ENCODE peak calls at places on chromosomes 2 and 18, in six cellular contexts. G, Z, V, U, R and K are unnamed samples. For H3K4me1 and H3K9me3, the result is how much of the 10 kb centered on the place peaks cover.

GRCh38 chr18:61991201-61991600 is 98.4 kb upstream of the RNF152 start:
- DNase-seq in G (no peak), Z (no peak), R (no peak), V (no peak), U (peak), K (no peak)

GRCh38 chr2:15677141-15677911 is 85.7 kb downstream of the DDX1 start:
- DNase-seq in R (no peak), V (no peak), G (no peak), Z (no peak), U (no peak), K (no peak)

GRCh38 chr18:63185979-63186378 is 133.6 kb downstream of the BCL2 start:
- DNase-seq in G (no peak), Z (no peak), V (no peak), U (no peak), R (no peak), K (no peak)

GRCh38 chr18:69992776-69993175 is 45.1 kb upstream of the CD226 start:
- DNase-seq in Z (no peak), V (no peak), U (peak), R (no peak), G (no peak), K (no peak)

GRCh38 chr2:39128919-39129391 is 8.1 kb upstream of the SOS1 start:
- DNase-seq in U (no peak), R (no peak), G (peak), Z (no peak), V (peak), K (no peak)

GRCh38 chr18:24127735-24128134 is 11.1 kb upstream of the CABYR start:
- DNase-seq in U (no peak), Z (no peak), V (no peak), R (no peak), G (no peak), K (no peak)

GRCh38 chr2:72883356-72883962 is 3.7 kb upstream of the SPR start:
- DNase-seq in U (peak), V (no peak), Z (peak), R (no peak), G (no peak), K (no peak)

GRCh38 chr2:204407209-204408070 is 137.8 kb upstream of the PARD3B start:
- DNase-seq in R (no peak), G (no peak), V (peak), U (peak), Z (no peak), K (no peak)

GRCh38 chr2:19675856-19676460 is 225.8 kb downstream of the TTC32 start:
- DNase-seq in R (no peak), G (no peak), V (no peak), Z (no peak), U (peak), K (no peak)

GRCh38 chr2:236051803-236052202 is 116.4 kb downstream of the GBX2 start:
- DNase-seq in G (no peak), Z (no peak), U (no peak), R (no peak), V (peak), K (no peak)

GRCh38 chr2:187319441-187320108 is 128.5 kb downstream of the CALCRL start:
- DNase-seq in R (no peak), V (no peak), Z (no peak), G (no peak), U (peak), K (no peak)

GRCh38 chr2:8587920-8588830 is 93.7 kb upstream of the ID2 start:
- DNase-seq in R (no peak), U (no peak), V (no peak), G (no peak), Z (no peak), K (no peak)

GRCh38 chr18:10015288-10015701 is 101.5 kb downstream of the VAPA start:
- DNase-seq in V (peak), R (no peak), U (peak), Z (no peak), G (no peak), K (no peak)

GRCh38 chr2:37189452-37190153 is 1.1 kb upstream of the SULT6B1 start:
- DNase-seq in G (no peak), R (no peak), Z (no peak), U (peak), V (no peak), K (no peak)

GRCh38 chr18:35522130-35522959 is 24.6 kb upstream of the INO80C start:
- DNase-seq in Z (no peak), G (no peak), U (no peak), R (no peak), V (no peak), K (no peak)

GRCh38 chr2:75632091-75632704 is 14.4 kb upstream of the MRPL19 start:
- DNase-seq in R (no peak), G (no peak), Z (no peak), U (peak), V (no peak), K (no peak)

GRCh38 chr2:29295843-29296242 is 180.6 kb downstream of the CLIP4 start:
- DNase-seq in Z (no peak), V (no peak), G (no peak), R (no peak), U (peak), K (no peak)

GRCh38 chr2:154489271-154489858 is 209.1 kb upstream of the KCNJ3 start:
- DNase-seq in U (no peak), V (no peak), R (no peak), G (no peak), Z (no peak), K (no peak)

GRCh38 chr2:109563980-109564550 is 49.7 kb downstream of the SEPTIN10 start:
- DNase-seq in R (no peak), U (no peak), Z (peak), G (no peak), V (no peak), K (no peak)

GRCh38 chr2:121596221-121597080 is 52.8 kb downstream of the CLASP1 start:
- DNase-seq in G (peak), U (peak), Z (peak), V (peak), R (no peak), K (no peak)

GRCh38 chr2:219630770-219631405 is 3.5 kb downstream of the SLC4A3 start:
- DNase-seq in R (peak), V (no peak), Z (peak), U (no peak), G (no peak), K (no peak)

GRCh38 chr2:127776122-127776780 is 34.7 kb downstream of the WDR33 start:
- DNase-seq in G (no peak), R (no peak), V (no peak), U (peak), Z (no peak), K (no peak)

GRCh38 chr2:101002562-101003277 is 631 bp downstream of the RPL31 start:
- DNase-seq in G (no peak), U (no peak), R (no peak), Z (no peak), V (no peak), K (no peak)

GRCh38 chr2:49940616-49941015 is 786.3 kb upstream of the FSHR start:
- DNase-seq in Z (no peak), R (no peak), U (no peak), V (no peak), G (no peak), K (no peak)

GRCh38 chr2:241812730-241813079 is 3.7 kb downstream of the NEU4 start:
- DNase-seq in R (peak), U (no peak), Z (no peak), V (no peak), G (no peak), K (peak)

GRCh38 chr2:9631976-9632700 is 1.3 kb upstream of the YWHAQ start:
- DNase-seq in R (no peak), G (no peak), Z (peak), U (peak), V (no peak), K (peak)

GRCh38 chr2:208999911-209000310 is 423.9 kb upstream of the MAP2 start:
- DNase-seq in G (no peak), U (no peak), R (no peak), V (no peak), Z (no peak), K (no peak)

GRCh38 chr2:97749611-97750010 is 36.2 kb downstream of the ZAP70 start:
- DNase-seq in R (no peak), G (no peak), Z (no peak), U (no peak), V (no peak), K (no peak)

GRCh38 chr2:61357681-61358080 is 113.2 kb downstream of the USP34 start:
- DNase-seq in G (no peak), Z (no peak), V (no peak), R (no peak), U (no peak), K (no peak)

GRCh38 chr18:77478619-77479018 is 229.0 kb downstream of the GALR1 start:
- DNase-seq in Z (peak), G (no peak), U (no peak), V (peak), R (no peak), K (peak)

GRCh38 chr2:201628545-201628944 is 14.8 kb downstream of the TMEM237 start:
- DNase-seq in Z (no peak), U (peak), R (no peak), G (no peak), V (no peak), K (no peak)

GRCh38 chr2:134927195-134927594 is 8.6 kb downstream of the CCNT2 start:
- DNase-seq in V (no peak), R (no peak), Z (no peak), U (peak), G (no peak), K (no peak)

GRCh38 chr2:225501022-225501421 is 101.5 kb downstream of the NYAP2 start:
- DNase-seq in V (no peak), R (no peak), G (no peak), U (no peak), Z (no peak), K (no peak)

GRCh38 chr2:120350801-120351324 is 4.9 kb downstream of the INHBB start:
- DNase-seq in U (no peak), V (no peak), G (no peak), Z (no peak), R (peak), K (no peak)

GRCh38 chr2:45891719-45892118 is 240.2 kb downstream of the PRKCE start:
- DNase-seq in Z (no peak), V (no peak), U (no peak), G (no peak), R (no peak), K (no peak)

GRCh38 chr2:45894211-45894610 is 242.7 kb downstream of the PRKCE start:
- DNase-seq in G (no peak), R (no peak), V (no peak), U (no peak), Z (no peak), K (no peak)

GRCh38 chr2:45890819-45891218 is 239.3 kb downstream of the PRKCE start:
- DNase-seq in G (peak), R (no peak), V (no peak), Z (no peak), U (no peak), K (no peak)

GRCh38 chr2:45892236-45892701 is 240.8 kb downstream of the PRKCE start:
- DNase-seq in Z (no peak), V (no peak), U (peak), R (no peak), G (no peak), K (no peak)

GRCh38 chr2:45892757-45893156 is 241.3 kb downstream of the PRKCE start:
- DNase-seq in R (no peak), Z (no peak), U (peak), G (no peak), V (no peak), K (no peak)
- H3K4me1 ChIP-seq in R (half or more), Z (under half), U (under half), G (half or more), V (under half), K (under half)

GRCh38 chr2:215216806-215217205 is 78.4 kb upstream of the ABCA12 start:
- DNase-seq in G (no peak), R (no peak), V (no peak), U (no peak), Z (no peak), K (no peak)
- H3K9me3 ChIP-seq in G (under half), R (under half), V (under half), U (under half), Z (under half), K (under half)

GRCh38 chr18:64659186-64659585 is 510.3 kb upstream of the LINC00305 start:
- DNase-seq in U (no peak), Z (no peak), V (no peak), G (no peak), R (no peak), K (no peak)

GRCh38 chr18:64668563-64668962 is 519.7 kb upstream of the LINC00305 start:
- DNase-seq in R (no peak), V (no peak), Z (no peak), U (no peak), G (no peak), K (no peak)

DNA sequence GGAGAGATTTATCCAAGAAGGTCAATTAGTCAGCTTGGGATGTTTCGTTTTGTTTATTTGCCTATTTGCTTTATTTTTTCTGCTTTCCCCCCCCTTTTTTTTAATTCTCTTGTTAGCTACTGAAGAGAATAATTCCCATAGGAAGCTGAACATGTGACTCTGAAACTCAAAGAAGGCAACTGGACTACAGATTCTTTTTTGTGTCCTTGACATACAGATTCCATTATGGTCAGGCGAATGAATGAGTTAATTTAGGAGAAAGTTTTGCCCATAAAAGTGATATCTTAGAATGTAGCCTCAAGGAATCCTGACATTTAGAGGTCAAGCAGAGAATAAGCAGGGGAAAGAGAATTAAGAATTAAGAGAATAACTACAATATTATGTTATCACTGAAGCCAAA is 514.2 kb upstream of the LINC00305 start:
- DNase-seq in U (no peak), V (no peak), Z (no peak), R (no peak), G (no peak), K (no peak)
- TF ChIP-seq CTCF in U (no peak), V (no peak), Z (no peak), R (no peak), G (no peak), K (no peak)

GRCh38 chr18:48551100-48551499 is 12.3 kb downstream of the CTIF start:
- DNase-seq in V (no peak), U (no peak), R (no peak), Z (no peak), G (no peak), K (no peak)

GRCh38 chr18:48548404-48548771 is 9.6 kb downstream of the CTIF start:
- DNase-seq in Z (no peak), G (no peak), V (no peak), U (no peak), R (no peak), K (peak)

GRCh38 chr18:48550101-48550729 is 11.4 kb downstream of the CTIF start:
- DNase-seq in Z (no peak), G (no peak), R (no peak), U (no peak), V (no peak), K (peak)

GRCh38 chr18:48547456-48548403 is 8.9 kb downstream of the CTIF start:
- DNase-seq in G (no peak), R (no peak), V (no peak), Z (peak), U (peak), K (peak)

GRCh38 chr18:48548921-48549320 is 10.1 kb downstream of the CTIF start:
- DNase-seq in U (no peak), R (no peak), G (no peak), V (no peak), Z (no peak), K (peak)
- H3K4me1 ChIP-seq in U (under half), R (under half), G (under half), V (under half), Z (under half), K (half or more)